ENCODE peak calls at places on chromosomes 13 and 19, in four cellular contexts. One of them, this sample, is unnamed.

GRCh38 chr13:97289514-97290298 is 67.6 kb downstream of the MBNL2 start:
- DNase-seq in lower leg skin: no peak
- DNase-seq in AG09319: no peak
- DNase-seq in breast epithelium: no peak
- DNase-seq in this sample: no peak

GRCh38 chr19:38686530-38686888 is 39.1 kb downstream of the ACTN4 start:
- DNase-seq in lower leg skin: no peak
- DNase-seq in AG09319: no peak
- DNase-seq in breast epithelium: no peak
- DNase-seq in this sample: no peak

GRCh38 chr19:18292810-18293641 is 11.6 kb upstream of the JUND start:
- DNase-seq in lower leg skin: peak; percentile 97
- DNase-seq in AG09319: no peak
- DNase-seq in breast epithelium: peak; percentile 70
- DNase-seq in this sample: no peak

GRCh38 chr13:99905224-99905623 is 66.3 kb downstream of the ZIC5 start:
- DNase-seq in lower leg skin: no peak
- DNase-seq in AG09319: no peak
- DNase-seq in breast epithelium: no peak
- DNase-seq in this sample: no peak

GRCh38 chr13:67632590-67632989 is 402.5 kb upstream of the PCDH9 start:
- DNase-seq in lower leg skin: no peak
- DNase-seq in AG09319: no peak
- DNase-seq in breast epithelium: no peak
- DNase-seq in this sample: no peak

GRCh38 chr19:3117746-3118145 is 18.1 kb upstream of the GNA15 start:
- DNase-seq in lower leg skin: no peak
- DNase-seq in AG09319: no peak
- DNase-seq in breast epithelium: no peak
- DNase-seq in this sample: no peak

GRCh38 chr13:96967248-96967745 is 27.0 kb downstream of the OXGR1 start:
- DNase-seq in lower leg skin: no peak
- DNase-seq in AG09319: no peak
- DNase-seq in breast epithelium: no peak
- DNase-seq in this sample: no peak

GRCh38 chr13:90453342-90453741 is 894.1 kb upstream of the MIR17HG start:
- DNase-seq in lower leg skin: no peak
- DNase-seq in AG09319: no peak
- DNase-seq in breast epithelium: no peak
- DNase-seq in this sample: no peak

GRCh38 chr13:79581870-79582315 is 100.9 kb downstream of the NDFIP2 start:
- DNase-seq in lower leg skin: peak; percentile 84
- DNase-seq in AG09319: no peak
- DNase-seq in breast epithelium: no peak
- DNase-seq in this sample: peak; percentile 85

GRCh38 chr13:102777716-102778115 is 4.1 kb upstream of the TEX30 start:
- DNase-seq in lower leg skin: no peak
- DNase-seq in AG09319: no peak
- DNase-seq in breast epithelium: no peak
- DNase-seq in this sample: no peak

GRCh38 chr13:24215732-24216131 is 55.2 kb downstream of the SPATA13 start:
- DNase-seq in lower leg skin: no peak
- DNase-seq in AG09319: no peak
- DNase-seq in breast epithelium: peak; percentile 60
- DNase-seq in this sample: no peak

GRCh38 chr13:31499274-31499673 is 240.1 kb upstream of the RXFP2 start:
- DNase-seq in lower leg skin: no peak
- DNase-seq in AG09319: no peak
- DNase-seq in breast epithelium: no peak
- DNase-seq in this sample: no peak

GRCh38 chr19:29666634-29667389 is 1.6 kb downstream of the PLEKHF1 start:
- DNase-seq in lower leg skin: peak; percentile 95
- DNase-seq in AG09319: no peak
- DNase-seq in breast epithelium: peak; percentile 62
- DNase-seq in this sample: no peak

GRCh38 chr19:18932216-18932841 is 8.7 kb downstream of the HOMER3 start:
- DNase-seq in lower leg skin: peak; percentile 94
- DNase-seq in AG09319: no peak
- DNase-seq in breast epithelium: no peak
- DNase-seq in this sample: no peak

GRCh38 chr19:28435551-28436261 is 777.2 kb downstream of the UQCRFS1 start:
- DNase-seq in lower leg skin: no peak
- DNase-seq in AG09319: no peak
- DNase-seq in breast epithelium: peak; percentile 23
- DNase-seq in this sample: no peak

GRCh38 chr19:19062454-19063182 is 1.2 kb upstream of the SLC25A42 start:
- DNase-seq in lower leg skin: no peak
- DNase-seq in AG09319: no peak
- DNase-seq in breast epithelium: no peak
- DNase-seq in this sample: no peak

GRCh38 chr13:23750383-23751121 is 138.6 kb downstream of the MIPEP start:
- DNase-seq in lower leg skin: no peak
- DNase-seq in AG09319: no peak
- DNase-seq in breast epithelium: no peak
- DNase-seq in this sample: no peak

GRCh38 chr13:110629735-110630134 is 14.4 kb downstream of the NAXD start:
- DNase-seq in lower leg skin: no peak
- DNase-seq in AG09319: no peak
- DNase-seq in breast epithelium: no peak
- DNase-seq in this sample: no peak

GRCh38 chr13:21546372-21546771 is 57.6 kb downstream of the MICU2 start:
- DNase-seq in lower leg skin: no peak
- DNase-seq in AG09319: no peak
- DNase-seq in breast epithelium: no peak
- DNase-seq in this sample: no peak

GRCh38 chr19:33395561-33396550 is 22.3 kb downstream of the CEBPG start:
- DNase-seq in lower leg skin: no peak
- DNase-seq in AG09319: no peak
- DNase-seq in breast epithelium: no peak
- DNase-seq in this sample: no peak

GRCh38 chr19:56167064-56167578 is 8.7 kb upstream of the GALP start:
- DNase-seq in lower leg skin: no peak
- DNase-seq in AG09319: no peak
- DNase-seq in breast epithelium: no peak
- DNase-seq in this sample: no peak

GRCh38 chr13:46146898-46147297 is 35.1 kb downstream of the LCP1 start:
- DNase-seq in lower leg skin: no peak
- DNase-seq in AG09319: no peak
- DNase-seq in breast epithelium: no peak
- DNase-seq in this sample: no peak

GRCh38 chr19:45591004-45591637 is 6.5 kb upstream of the OPA3 start:
- DNase-seq in lower leg skin: no peak
- DNase-seq in AG09319: no peak
- DNase-seq in breast epithelium: no peak
- DNase-seq in this sample: no peak

GRCh38 chr19:10751109-10751972 is 33.5 kb downstream of the DNM2 start:
- DNase-seq in lower leg skin: no peak
- DNase-seq in AG09319: no peak
- DNase-seq in breast epithelium: peak; percentile 28
- DNase-seq in this sample: no peak

GRCh38 chr13:94343243-94343585 is 136.3 kb downstream of the DCT start:
- DNase-seq in lower leg skin: no peak
- DNase-seq in AG09319: no peak
- DNase-seq in breast epithelium: no peak
- DNase-seq in this sample: no peak

GRCh38 chr19:17829855-17830566 is 8.7 kb upstream of the INSL3 start:
- DNase-seq in lower leg skin: no peak
- DNase-seq in AG09319: no peak
- DNase-seq in breast epithelium: no peak
- DNase-seq in this sample: no peak

GRCh38 chr19:2547721-2548120 is 71.8 kb downstream of the GADD45B start:
- DNase-seq in lower leg skin: no peak
- DNase-seq in AG09319: no peak
- DNase-seq in breast epithelium: no peak
- DNase-seq in this sample: no peak

GRCh38 chr13:73837147-73837546 is 297.1 kb downstream of the KLF12 start:
- DNase-seq in lower leg skin: no peak
- DNase-seq in AG09319: no peak
- DNase-seq in breast epithelium: no peak
- DNase-seq in this sample: no peak

GRCh38 chr13:25085125-25085742 is 10.7 kb upstream of the PABPC3 start:
- DNase-seq in lower leg skin: no peak
- DNase-seq in AG09319: no peak
- DNase-seq in breast epithelium: no peak
- DNase-seq in this sample: no peak

GRCh38 chr13:39561971-39562370 is 41.0 kb downstream of the LHFPL6 start:
- DNase-seq in lower leg skin: no peak
- DNase-seq in AG09319: no peak
- DNase-seq in breast epithelium: no peak
- DNase-seq in this sample: no peak

GRCh38 chr13:61684976-61685682 is 269.5 kb upstream of the PCDH20 start:
- DNase-seq in lower leg skin: no peak
- DNase-seq in AG09319: no peak
- DNase-seq in breast epithelium: no peak
- DNase-seq in this sample: no peak

DNA sequence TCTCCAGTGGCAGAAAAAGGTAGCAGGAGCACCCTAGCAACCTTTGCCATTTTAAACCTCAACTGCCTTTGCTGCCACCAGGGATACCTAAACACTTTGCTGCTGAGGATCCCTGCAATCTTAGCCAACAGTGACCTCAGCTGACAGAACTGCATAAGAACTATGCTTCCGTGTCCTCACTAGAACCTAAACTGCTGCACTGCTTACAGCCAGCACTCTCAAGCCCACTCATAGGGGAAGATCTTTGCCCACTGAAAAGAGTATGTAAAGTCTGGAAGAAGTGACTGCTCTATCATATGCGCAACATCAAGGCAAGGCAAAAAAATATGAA is 270.0 kb upstream of the PCDH20 start:
- DNase-seq in lower leg skin: no peak
- DNase-seq in AG09319: no peak
- DNase-seq in breast epithelium: no peak
- DNase-seq in this sample: no peak
- TF ChIP-seq CTCF in lower leg skin: no peak
- TF ChIP-seq CTCF in AG09319: no peak
- TF ChIP-seq CTCF in breast epithelium: peak; percentile 37
- TF ChIP-seq CTCF in this sample: peak; percentile 21

GRCh38 chr13:84812078-84812477 is 929.8 kb upstream of the SLITRK1 start:
- DNase-seq in lower leg skin: no peak
- DNase-seq in AG09319: no peak
- DNase-seq in breast epithelium: no peak
- DNase-seq in this sample: no peak
- TF ChIP-seq CTCF in lower leg skin: no peak
- TF ChIP-seq CTCF in AG09319: no peak
- TF ChIP-seq CTCF in breast epithelium: no peak
- TF ChIP-seq CTCF in this sample: no peak

GRCh38 chr19:8456064-8456463 is 11.3 kb downstream of the HNRNPM start:
- DNase-seq in lower leg skin: no peak
- DNase-seq in AG09319: no peak
- DNase-seq in breast epithelium: no peak
- DNase-seq in this sample: no peak
- TF ChIP-seq CTCF in lower leg skin: no peak
- TF ChIP-seq CTCF in AG09319: no peak
- TF ChIP-seq CTCF in breast epithelium: no peak
- TF ChIP-seq CTCF in this sample: peak; percentile 24

GRCh38 chr19:5954293-5954692 is 23.6 kb downstream of the RANBP3 start:
- DNase-seq in lower leg skin: no peak
- DNase-seq in AG09319: no peak
- DNase-seq in breast epithelium: no peak
- DNase-seq in this sample: no peak
- TF ChIP-seq CTCF in lower leg skin: no peak
- TF ChIP-seq CTCF in AG09319: no peak
- TF ChIP-seq CTCF in breast epithelium: no peak
- TF ChIP-seq CTCF in this sample: no peak

GRCh38 chr13:28415994-28416411 is 78.9 kb downstream of the FLT1 start:
- DNase-seq in lower leg skin: no peak
- DNase-seq in AG09319: no peak
- DNase-seq in breast epithelium: no peak
- DNase-seq in this sample: no peak
- TF ChIP-seq CTCF in lower leg skin: no peak
- TF ChIP-seq CTCF in AG09319: no peak
- TF ChIP-seq CTCF in breast epithelium: no peak
- TF ChIP-seq CTCF in this sample: no peak

GRCh38 chr13:30169442-30169841 is 137.9 kb downstream of the KATNAL1 start:
- DNase-seq in lower leg skin: no peak
- DNase-seq in AG09319: no peak
- DNase-seq in breast epithelium: no peak
- DNase-seq in this sample: no peak
- TF ChIP-seq CTCF in lower leg skin: no peak
- TF ChIP-seq CTCF in AG09319: no peak
- TF ChIP-seq CTCF in breast epithelium: no peak
- TF ChIP-seq CTCF in this sample: no peak

This sample was measured in osteocyte.